ENCODE peak calls at places on chromosomes 2 and 18, in nine cellular contexts. One of them, this sample, is unnamed.

GRCh38 chr2:69474688-69475087 is 37.5 kb upstream of the NFU1 start:
- DNase-seq in AG09309: no peak
- DNase-seq in dorsolateral prefrontal cortex: no peak
- DNase-seq in retinal pigment epithelial cell: no peak
- DNase-seq in CD14-positive monocyte: no peak
- DNase-seq in GM13977: no peak
- DNase-seq in progenitor cell of endocrine pancreas: no peak
- DNase-seq in fibroblast of the aortic adventitia: no peak
- DNase-seq in tibial nerve: no peak
- DNase-seq in this sample: no peak

GRCh38 chr2:237488901-237489860 is 2.1 kb downstream of the MLPH start:
- DNase-seq in AG09309: no peak
- DNase-seq in dorsolateral prefrontal cortex: no peak
- DNase-seq in retinal pigment epithelial cell: no peak
- DNase-seq in CD14-positive monocyte: no peak
- DNase-seq in GM13977: no peak
- DNase-seq in progenitor cell of endocrine pancreas: no peak
- DNase-seq in fibroblast of the aortic adventitia: peak
- DNase-seq in tibial nerve: no peak
- DNase-seq in this sample: no peak

GRCh38 chr2:195902857-195903256 is 165.8 kb downstream of the DNAH7 start:
- DNase-seq in AG09309: no peak
- DNase-seq in dorsolateral prefrontal cortex: no peak
- DNase-seq in retinal pigment epithelial cell: no peak
- DNase-seq in CD14-positive monocyte: no peak
- DNase-seq in GM13977: no peak
- DNase-seq in progenitor cell of endocrine pancreas: no peak
- DNase-seq in fibroblast of the aortic adventitia: no peak
- DNase-seq in tibial nerve: no peak
- DNase-seq in this sample: no peak

GRCh38 chr18:23369231-23369630 is 83.9 kb upstream of the RIOK3 start:
- DNase-seq in AG09309: no peak
- DNase-seq in dorsolateral prefrontal cortex: no peak
- DNase-seq in retinal pigment epithelial cell: no peak
- DNase-seq in CD14-positive monocyte: no peak
- DNase-seq in GM13977: no peak
- DNase-seq in progenitor cell of endocrine pancreas: no peak
- DNase-seq in fibroblast of the aortic adventitia: no peak
- DNase-seq in tibial nerve: no peak
- DNase-seq in this sample: no peak

GRCh38 chr18:70284976-70285610 is 3.8 kb upstream of the SOCS6 start:
- DNase-seq in AG09309: no peak
- DNase-seq in dorsolateral prefrontal cortex: no peak
- DNase-seq in retinal pigment epithelial cell: no peak
- DNase-seq in CD14-positive monocyte: no peak
- DNase-seq in GM13977: no peak
- DNase-seq in progenitor cell of endocrine pancreas: no peak
- DNase-seq in fibroblast of the aortic adventitia: no peak
- DNase-seq in tibial nerve: no peak
- DNase-seq in this sample: no peak

GRCh38 chr2:17799301-17800126 is 16.7 kb upstream of the MSGN1 start:
- DNase-seq in AG09309: no peak
- DNase-seq in dorsolateral prefrontal cortex: no peak
- DNase-seq in retinal pigment epithelial cell: no peak
- DNase-seq in CD14-positive monocyte: no peak
- DNase-seq in GM13977: no peak
- DNase-seq in progenitor cell of endocrine pancreas: no peak
- DNase-seq in fibroblast of the aortic adventitia: no peak
- DNase-seq in tibial nerve: no peak
- DNase-seq in this sample: no peak

GRCh38 chr2:236825989-236826510 is 256.4 kb downstream of the ACKR3 start:
- DNase-seq in AG09309: no peak
- DNase-seq in dorsolateral prefrontal cortex: peak
- DNase-seq in retinal pigment epithelial cell: no peak
- DNase-seq in CD14-positive monocyte: no peak
- DNase-seq in GM13977: no peak
- DNase-seq in progenitor cell of endocrine pancreas: no peak
- DNase-seq in fibroblast of the aortic adventitia: no peak
- DNase-seq in tibial nerve: no peak
- DNase-seq in this sample: no peak

GRCh38 chr2:23487735-23488492 is 102.9 kb downstream of the KLHL29 start:
- DNase-seq in AG09309: peak
- DNase-seq in dorsolateral prefrontal cortex: no peak
- DNase-seq in retinal pigment epithelial cell: no peak
- DNase-seq in CD14-positive monocyte: no peak
- DNase-seq in GM13977: peak
- DNase-seq in progenitor cell of endocrine pancreas: no peak
- DNase-seq in fibroblast of the aortic adventitia: peak
- DNase-seq in tibial nerve: no peak
- DNase-seq in this sample: peak

GRCh38 chr2:165536861-165537499 is 67.5 kb downstream of the CSRNP3 start:
- DNase-seq in AG09309: no peak
- DNase-seq in dorsolateral prefrontal cortex: no peak
- DNase-seq in retinal pigment epithelial cell: no peak
- DNase-seq in CD14-positive monocyte: no peak
- DNase-seq in GM13977: no peak
- DNase-seq in progenitor cell of endocrine pancreas: no peak
- DNase-seq in fibroblast of the aortic adventitia: no peak
- DNase-seq in tibial nerve: no peak
- DNase-seq in this sample: no peak

GRCh38 chr2:161796192-161796591 is 172.0 kb downstream of the SLC4A10 start:
- DNase-seq in AG09309: no peak
- DNase-seq in dorsolateral prefrontal cortex: peak
- DNase-seq in retinal pigment epithelial cell: peak
- DNase-seq in CD14-positive monocyte: no peak
- DNase-seq in GM13977: no peak
- DNase-seq in progenitor cell of endocrine pancreas: no peak
- DNase-seq in fibroblast of the aortic adventitia: peak
- DNase-seq in tibial nerve: peak
- DNase-seq in this sample: no peak

GRCh38 chr18:35334821-35335220 is 9.4 kb downstream of the ZNF24 start:
- DNase-seq in AG09309: peak
- DNase-seq in dorsolateral prefrontal cortex: no peak
- DNase-seq in retinal pigment epithelial cell: no peak
- DNase-seq in CD14-positive monocyte: no peak
- DNase-seq in GM13977: no peak
- DNase-seq in progenitor cell of endocrine pancreas: no peak
- DNase-seq in fibroblast of the aortic adventitia: peak
- DNase-seq in tibial nerve: no peak
- DNase-seq in this sample: no peak

GRCh38 chr2:204170419-204170818 is 233.9 kb downstream of the ICOS start:
- DNase-seq in AG09309: no peak
- DNase-seq in dorsolateral prefrontal cortex: no peak
- DNase-seq in retinal pigment epithelial cell: no peak
- DNase-seq in CD14-positive monocyte: no peak
- DNase-seq in GM13977: no peak
- DNase-seq in progenitor cell of endocrine pancreas: no peak
- DNase-seq in fibroblast of the aortic adventitia: no peak
- DNase-seq in tibial nerve: no peak
- DNase-seq in this sample: no peak

GRCh38 chr2:16088035-16088696 is 147.8 kb downstream of the MYCN start:
- DNase-seq in AG09309: no peak
- DNase-seq in dorsolateral prefrontal cortex: no peak
- DNase-seq in retinal pigment epithelial cell: no peak
- DNase-seq in CD14-positive monocyte: no peak
- DNase-seq in GM13977: no peak
- DNase-seq in progenitor cell of endocrine pancreas: no peak
- DNase-seq in fibroblast of the aortic adventitia: no peak
- DNase-seq in tibial nerve: no peak
- DNase-seq in this sample: no peak

GRCh38 chr18:80247403-80247916 is at the start of gene PARD6G:
- DNase-seq in AG09309: no peak
- DNase-seq in dorsolateral prefrontal cortex: peak
- DNase-seq in retinal pigment epithelial cell: no peak
- DNase-seq in CD14-positive monocyte: peak
- DNase-seq in GM13977: peak
- DNase-seq in progenitor cell of endocrine pancreas: peak
- DNase-seq in fibroblast of the aortic adventitia: peak
- DNase-seq in tibial nerve: peak
- DNase-seq in this sample: no peak
- TF ChIP-seq CTCF in AG09309: peak
- TF ChIP-seq CTCF in dorsolateral prefrontal cortex: peak
- TF ChIP-seq CTCF in retinal pigment epithelial cell: no peak
- TF ChIP-seq CTCF in CD14-positive monocyte: no peak
- TF ChIP-seq CTCF in GM13977: no peak
- TF ChIP-seq CTCF in progenitor cell of endocrine pancreas: peak
- TF ChIP-seq CTCF in fibroblast of the aortic adventitia: peak
- TF ChIP-seq CTCF in tibial nerve: peak
- TF ChIP-seq CTCF in this sample: peak

GRCh38 chr2:219453691-219454131 is 19.1 kb downstream of the SPEG start:
- DNase-seq in AG09309: peak
- DNase-seq in dorsolateral prefrontal cortex: no peak
- DNase-seq in retinal pigment epithelial cell: no peak
- DNase-seq in CD14-positive monocyte: no peak
- DNase-seq in GM13977: no peak
- DNase-seq in progenitor cell of endocrine pancreas: no peak
- DNase-seq in fibroblast of the aortic adventitia: peak
- DNase-seq in tibial nerve: peak
- DNase-seq in this sample: no peak
- TF ChIP-seq CTCF in AG09309: no peak
- TF ChIP-seq CTCF in dorsolateral prefrontal cortex: no peak
- TF ChIP-seq CTCF in retinal pigment epithelial cell: no peak
- TF ChIP-seq CTCF in CD14-positive monocyte: no peak
- TF ChIP-seq CTCF in GM13977: no peak
- TF ChIP-seq CTCF in progenitor cell of endocrine pancreas: no peak
- TF ChIP-seq CTCF in fibroblast of the aortic adventitia: no peak
- TF ChIP-seq CTCF in tibial nerve: no peak
- TF ChIP-seq CTCF in this sample: no peak

GRCh38 chr2:96238266-96238665 is 27.5 kb downstream of the TMEM127 start:
- DNase-seq in AG09309: no peak
- DNase-seq in dorsolateral prefrontal cortex: no peak
- DNase-seq in retinal pigment epithelial cell: no peak
- DNase-seq in CD14-positive monocyte: no peak
- DNase-seq in GM13977: no peak
- DNase-seq in progenitor cell of endocrine pancreas: no peak
- DNase-seq in fibroblast of the aortic adventitia: no peak
- DNase-seq in tibial nerve: no peak
- DNase-seq in this sample: no peak

GRCh38 chr2:96239091-96239490 is 26.7 kb downstream of the TMEM127 start:
- DNase-seq in AG09309: no peak
- DNase-seq in dorsolateral prefrontal cortex: no peak
- DNase-seq in retinal pigment epithelial cell: no peak
- DNase-seq in CD14-positive monocyte: no peak
- DNase-seq in GM13977: no peak
- DNase-seq in progenitor cell of endocrine pancreas: no peak
- DNase-seq in fibroblast of the aortic adventitia: no peak
- DNase-seq in tibial nerve: no peak
- DNase-seq in this sample: no peak

GRCh38 chr2:96236882-96237281 is 28.3 kb upstream of the STARD7 start:
- DNase-seq in AG09309: no peak
- DNase-seq in dorsolateral prefrontal cortex: no peak
- DNase-seq in retinal pigment epithelial cell: no peak
- DNase-seq in CD14-positive monocyte: no peak
- DNase-seq in GM13977: no peak
- DNase-seq in progenitor cell of endocrine pancreas: no peak
- DNase-seq in fibroblast of the aortic adventitia: no peak
- DNase-seq in tibial nerve: no peak
- DNase-seq in this sample: no peak

GRCh38 chr2:96231316-96231715 is 22.7 kb upstream of the STARD7 start:
- DNase-seq in AG09309: no peak
- DNase-seq in dorsolateral prefrontal cortex: no peak
- DNase-seq in retinal pigment epithelial cell: no peak
- DNase-seq in CD14-positive monocyte: no peak
- DNase-seq in GM13977: no peak
- DNase-seq in progenitor cell of endocrine pancreas: no peak
- DNase-seq in fibroblast of the aortic adventitia: no peak
- DNase-seq in tibial nerve: no peak
- DNase-seq in this sample: no peak

DNA sequence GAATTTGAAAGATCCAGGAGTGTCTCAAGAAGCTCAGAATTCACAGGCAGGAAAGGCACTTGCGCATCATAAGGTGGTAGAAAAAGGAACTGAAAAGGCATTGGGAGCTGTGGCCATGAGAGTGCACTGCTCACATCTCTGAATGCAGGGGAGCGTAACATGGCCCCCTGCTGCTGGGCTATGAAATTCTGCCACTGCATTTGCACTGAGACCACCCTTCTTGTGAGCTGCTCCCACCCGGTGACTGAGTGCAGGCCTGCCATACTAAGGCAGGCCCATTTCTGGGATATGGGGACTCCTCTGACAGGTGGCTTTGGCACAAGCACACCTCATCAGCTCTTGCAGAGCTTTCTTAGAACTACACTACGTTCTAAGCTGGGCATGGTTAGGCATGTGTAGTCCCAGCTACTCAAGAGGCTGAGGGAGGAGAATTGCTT is 25.3 kb upstream of the STARD7 start:
- DNase-seq in AG09309: no peak
- DNase-seq in dorsolateral prefrontal cortex: no peak
- DNase-seq in retinal pigment epithelial cell: no peak
- DNase-seq in CD14-positive monocyte: no peak
- DNase-seq in GM13977: peak
- DNase-seq in progenitor cell of endocrine pancreas: no peak
- DNase-seq in fibroblast of the aortic adventitia: no peak
- DNase-seq in tibial nerve: no peak
- DNase-seq in this sample: no peak
- TF ChIP-seq CTCF in AG09309: no peak
- TF ChIP-seq CTCF in dorsolateral prefrontal cortex: no peak
- TF ChIP-seq CTCF in retinal pigment epithelial cell: no peak
- TF ChIP-seq CTCF in CD14-positive monocyte: peak
- TF ChIP-seq CTCF in GM13977: peak
- TF ChIP-seq CTCF in progenitor cell of endocrine pancreas: no peak
- TF ChIP-seq CTCF in fibroblast of the aortic adventitia: no peak
- TF ChIP-seq CTCF in tibial nerve: no peak
- TF ChIP-seq CTCF in this sample: no peak

DNA sequence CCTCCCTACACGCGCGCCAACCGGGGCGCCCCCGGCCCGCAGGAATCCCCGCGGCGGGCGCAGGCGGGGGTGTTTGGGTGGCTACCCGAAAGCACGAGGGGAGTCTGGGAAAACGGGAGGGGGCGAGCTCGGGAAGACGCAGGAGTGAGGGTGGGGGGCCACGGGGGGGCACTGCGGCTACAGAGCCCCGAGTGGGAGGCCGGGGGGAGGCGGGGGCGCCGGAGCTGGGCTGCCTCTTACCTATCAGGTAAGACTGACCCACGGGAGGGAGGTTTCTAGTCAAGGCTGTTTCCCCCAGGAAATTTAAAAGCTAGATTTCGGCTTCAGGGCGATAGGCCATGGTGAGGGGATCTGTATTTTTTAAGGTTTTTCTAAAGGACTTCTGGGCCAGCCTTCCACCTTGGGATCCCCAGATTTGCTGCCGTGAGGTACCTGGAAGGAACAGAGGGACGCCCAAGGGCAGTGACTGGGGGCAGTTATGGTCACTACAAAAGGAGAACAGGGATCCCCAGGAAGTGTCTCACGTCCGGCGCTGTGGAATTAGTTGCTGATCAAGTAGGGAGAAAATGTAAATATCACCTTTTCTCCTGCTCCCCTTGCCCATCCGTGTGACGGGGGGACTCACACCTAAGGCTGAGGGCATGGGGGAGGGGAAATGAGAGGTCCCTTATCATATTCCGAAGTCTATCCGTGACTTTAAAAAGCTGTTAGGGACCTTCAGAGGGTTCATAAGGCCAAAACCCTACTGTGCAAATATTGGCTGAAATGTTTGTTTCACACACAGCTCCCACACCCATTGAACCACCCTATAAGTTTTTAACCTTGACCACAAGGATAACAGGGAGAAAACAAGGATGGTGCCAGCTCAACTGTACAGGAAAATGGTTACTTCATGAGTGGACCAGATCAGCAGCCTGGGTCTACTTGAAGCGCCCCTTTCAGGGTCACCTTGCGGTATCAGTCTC is 638 bp upstream of the IRS1 start:
- DNase-seq in AG09309: no peak
- DNase-seq in dorsolateral prefrontal cortex: peak
- DNase-seq in retinal pigment epithelial cell: no peak
- DNase-seq in CD14-positive monocyte: no peak
- DNase-seq in GM13977: peak
- DNase-seq in progenitor cell of endocrine pancreas: no peak
- DNase-seq in fibroblast of the aortic adventitia: peak
- DNase-seq in tibial nerve: peak
- DNase-seq in this sample: no peak
- TF ChIP-seq CTCF in AG09309: no peak
- TF ChIP-seq CTCF in dorsolateral prefrontal cortex: no peak
- TF ChIP-seq CTCF in retinal pigment epithelial cell: no peak
- TF ChIP-seq CTCF in CD14-positive monocyte: peak
- TF ChIP-seq CTCF in GM13977: no peak
- TF ChIP-seq CTCF in progenitor cell of endocrine pancreas: no peak
- TF ChIP-seq CTCF in fibroblast of the aortic adventitia: no peak
- TF ChIP-seq CTCF in tibial nerve: no peak
- TF ChIP-seq CTCF in this sample: peak

This sample was measured in chondrocyte.